ENCODE peak calls at places on chromosomes 7 and 10, in seven cellular contexts. L is HCT116, E is Panc1, A is GM23338, U is upper lobe of left lung, O is spleen, R is HepG2. Z is an unnamed sample.

GRCh38 chr7:156503195-156503594 is 137.4 kb upstream of the RNF32 start:
- DNase-seq in U (no peak), A (peak; percentile 24), R (no peak), E (no peak), L (no peak), O (no peak), Z (no peak)

GRCh38 chr10:35433851-35434426 is 97.6 kb downstream of the CCNY start:
- DNase-seq in U (no peak), R (no peak), A (no peak), E (no peak), L (no peak), O (no peak), Z (no peak)

GRCh38 chr10:34139559-34139958 is 675.5 kb downstream of the PARD3 start:
- DNase-seq in L (no peak), E (no peak), O (no peak), A (no peak), U (no peak), R (no peak), Z (no peak)

GRCh38 chr7:137742051-137742450 is 104.7 kb downstream of the DGKI start:
- DNase-seq in A (no peak), U (no peak), O (no peak), R (no peak), E (no peak), L (no peak), Z (no peak)

GRCh38 chr7:7731732-7732131 is 13.3 kb upstream of the RPA3 start:
- DNase-seq in A (no peak), L (no peak), R (peak; percentile 92), O (no peak), U (no peak), E (no peak), Z (no peak)

GRCh38 chr7:131648491-131648890 is 92.1 kb upstream of the PODXL start:
- DNase-seq in O (peak; percentile 28), U (no peak), E (no peak), A (peak; percentile 19), R (no peak), L (no peak), Z (no peak)

GRCh38 chr10:59508296-59508695 is 145.9 kb upstream of the FAM13C start:
- DNase-seq in L (peak; percentile 6), O (no peak), E (no peak), R (no peak), A (no peak), U (no peak), Z (no peak)

GRCh38 chr10:5818894-5819293 is 5.7 kb upstream of the GDI2 start:
- DNase-seq in L (no peak), O (peak; percentile 85), R (no peak), U (no peak), A (no peak), E (no peak), Z (no peak)

GRCh38 chr10:133098426-133099124 is 10.9 kb downstream of the ADGRA1 start:
- DNase-seq in E (no peak), A (peak; percentile 61), L (no peak), O (no peak), R (no peak), U (peak; percentile 75), Z (no peak)

GRCh38 chr10:80416401-80417098 is 8.2 kb downstream of the PRXL2A start:
- DNase-seq in A (no peak), E (no peak), U (no peak), R (no peak), L (no peak), O (no peak), Z (peak; percentile 34)

GRCh38 chr7:29040570-29040906 is 82.4 kb upstream of the TRIL start:
- DNase-seq in U (no peak), L (no peak), A (no peak), E (no peak), R (no peak), O (no peak), Z (no peak)

GRCh38 chr7:4633012-4633411 is 49.1 kb upstream of the FOXK1 start:
- DNase-seq in L (peak; percentile 78), R (peak; percentile 50), U (no peak), E (peak; percentile 63), A (peak; percentile 30), O (no peak), Z (no peak)

GRCh38 chr10:124625831-124626238 is 118.3 kb downstream of the FAM53B start:
- DNase-seq in E (no peak), R (no peak), O (no peak), U (peak; percentile 72), L (no peak), A (no peak), Z (no peak)

GRCh38 chr10:32981760-32982159 is 23.7 kb upstream of the ITGB1 start:
- DNase-seq in E (no peak), A (no peak), U (no peak), R (no peak), L (no peak), O (peak; percentile 78), Z (peak; percentile 50)

GRCh38 chr10:59808896-59809643 is 55.8 kb upstream of the MRLN start:
- DNase-seq in O (peak; percentile 88), U (no peak), R (peak; percentile 64), E (peak; percentile 50), A (peak; percentile 78), L (peak; percentile 42), Z (peak; percentile 77)

GRCh38 chr10:127196227-127196954 is at the start of gene INSYN2A:
- DNase-seq in L (no peak), U (peak; percentile 83), R (no peak), E (no peak), O (no peak), A (peak; percentile 82), Z (no peak)

GRCh38 chr10:8319704-8320103 is 265.2 kb downstream of the GATA3 start:
- DNase-seq in A (no peak), O (no peak), E (no peak), U (no peak), L (no peak), R (no peak), Z (no peak)

GRCh38 chr7:2403718-2404648 is 572 bp downstream of the CHST12 start:
- DNase-seq in E (no peak), A (peak; percentile 68), R (no peak), L (no peak), U (no peak), O (no peak), Z (peak; percentile 44)

GRCh38 chr7:98571986-98572385 is 45.1 kb upstream of the NPTX2 start:
- DNase-seq in L (no peak), U (no peak), R (no peak), A (no peak), O (no peak), E (no peak), Z (no peak)

GRCh38 chr10:121089434-121089833 is 238.3 kb downstream of the WDR11 start:
- DNase-seq in L (no peak), E (no peak), R (no peak), O (no peak), U (no peak), A (no peak), Z (no peak)

GRCh38 chr10:131814567-131815290 is 86.1 kb upstream of the PPP2R2D start:
- DNase-seq in A (peak; percentile 39), U (peak; percentile 67), O (no peak), E (no peak), R (peak; percentile 24), L (no peak), Z (peak; percentile 25)

GRCh38 chr10:77819210-77820140 is 107.1 kb downstream of the DLG5 start:
- DNase-seq in U (no peak), E (no peak), L (no peak), A (no peak), R (no peak), O (no peak), Z (no peak)

GRCh38 chr10:34813626-34814227 is 1.4 kb downstream of the PARD3 start:
- DNase-seq in L (no peak), A (no peak), E (no peak), U (no peak), R (peak; percentile 42), O (peak; percentile 59), Z (no peak)

GRCh38 chr10:75352650-75353049 is 48.9 kb downstream of the ZNF503 start:
- DNase-seq in U (no peak), O (no peak), A (no peak), R (peak; percentile 47), E (no peak), L (no peak), Z (peak; percentile 4)

GRCh38 chr10:117568226-117568625 is 25.7 kb downstream of the EMX2 start:
- DNase-seq in E (no peak), R (no peak), A (no peak), O (no peak), U (no peak), L (no peak), Z (no peak)

GRCh38 chr7:50620418-50620817 is 55.2 kb upstream of the DDC start:
- DNase-seq in L (no peak), R (no peak), A (no peak), U (no peak), O (no peak), E (no peak), Z (no peak)

GRCh38 chr10:133245439-133246235 is 8.0 kb downstream of the VENTX start:
- DNase-seq in O (no peak), R (peak; percentile 41), L (no peak), U (peak; percentile 76), E (no peak), A (no peak), Z (peak; percentile 41)

DNA sequence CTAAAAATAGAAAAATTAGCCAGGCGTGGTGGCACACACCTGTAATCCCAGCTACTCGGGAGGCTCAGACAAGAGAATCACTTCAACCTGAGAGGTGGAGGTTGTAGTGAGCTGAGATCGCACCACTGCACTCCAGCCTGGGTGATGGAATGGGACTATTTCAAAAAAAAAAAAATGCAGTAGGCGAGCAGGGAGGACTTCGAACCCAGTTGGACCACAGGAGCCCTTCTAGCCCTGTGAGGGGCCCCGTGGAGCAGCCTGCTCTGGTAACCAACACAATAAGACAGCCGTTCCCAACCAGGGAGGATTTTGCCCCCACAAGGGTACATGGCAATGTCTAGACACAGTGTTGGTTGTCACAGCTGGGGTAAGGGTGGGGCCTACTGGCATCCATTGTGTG is 64.0 kb upstream of the BTBD16 start:
- DNase-seq in E (no peak), L (no peak), R (peak; percentile 13), O (no peak), U (no peak), A (no peak), Z (no peak)
- H3K27ac ChIP-seq in E (no peak overlapping the region), L (no peak overlapping the region), R (no peak overlapping the region), O (no peak overlapping the region), U (no peak overlapping the region), A (no peak overlapping the region), Z (no peak overlapping the region)

GRCh38 chr7:34036069-34036920 is 131.0 kb downstream of the BMPER start:
- DNase-seq in U (no peak), L (peak; percentile 61), E (no peak), R (peak; percentile 84), A (no peak), O (peak; percentile 73), Z (peak; percentile 83)
- H3K4me1 ChIP-seq in U (peaks cover 13% of the 10 kb centered on the region), L (peaks cover 19% of the 10 kb centered on the region), E (no peaks in the 10 kb centered on the region), R (peaks cover 27% of the 10 kb centered on the region), A (peaks cover 11% of the 10 kb centered on the region), O (no peaks in the 10 kb centered on the region), Z (peaks cover 11% of the 10 kb centered on the region)

DNA sequence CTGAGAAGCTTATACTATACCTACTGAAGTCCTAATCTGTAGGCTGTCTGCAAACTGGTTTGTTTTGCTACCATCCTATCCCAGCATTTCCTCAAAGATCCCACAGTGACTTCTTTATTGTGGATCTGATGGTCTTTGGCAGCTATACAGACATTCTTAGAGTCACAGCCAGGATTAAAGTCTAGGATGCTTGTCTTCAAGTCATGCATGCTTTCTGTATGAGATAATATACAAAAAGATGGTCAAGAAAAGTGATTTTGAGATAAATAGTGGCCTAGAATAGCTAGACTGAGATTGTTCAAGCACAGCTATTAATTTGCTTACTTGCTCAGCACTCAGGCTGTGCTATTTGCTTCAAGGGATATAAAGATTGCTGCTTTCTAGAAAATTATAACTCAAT is 454.4 kb downstream of the AUTS2 start:
- DNase-seq in R (no peak), A (no peak), L (no peak), E (no peak), O (no peak), U (no peak), Z (no peak)
- TF ChIP-seq POLR2AphosphoS5 in R (no peak), A (no peak), L (no peak), E (no peak), O (no peak), U (no peak), Z (no peak)

GRCh38 chr7:116517626-116518025 is 7.2 kb upstream of the CAV1 start:
- DNase-seq in U (no peak), E (no peak), A (no peak), R (no peak), L (no peak), O (no peak), Z (no peak)
- H3K27ac ChIP-seq in U (no peak overlapping the region), E (peak overlapping the region; percentile 92), A (no peak overlapping the region), R (no peak overlapping the region), L (no peak overlapping the region), O (no peak overlapping the region), Z (no peak overlapping the region)